ENCODE peak calls at places on chromosomes 3 and 15, in four cellular contexts. H is fibroblast of the aortic adventitia, U is brain microvascular endothelial cell, V is A549. P is an unnamed sample.
A peak's percentile ranks its signal among the peaks of the same experiment; 100 is the strongest.

GRCh38 chr15:84034831-84035753 is 200.5 kb upstream of the GOLGA6L4 start:
- DNase-seq in H (peak; percentile 59), U (peak; percentile 18), V (peak; percentile 40), P (peak; percentile 0)

GRCh38 chr3:197015790-197016705 is 13.6 kb downstream of the MELTF start:
- DNase-seq in U (no peak), H (no peak), V (no peak), P (no peak)

GRCh38 chr15:57060799-57061198 is 142.4 kb downstream of the TCF12 start:
- DNase-seq in U (peak; percentile 88), V (peak; percentile 31), H (peak; percentile 81), P (peak; percentile 89)

GRCh38 chr3:46163551-46163981 is 44.5 kb downstream of the CCR1 start:
- DNase-seq in U (no peak), V (no peak), H (no peak), P (no peak)

GRCh38 chr3:120470870-120471269 is 20.1 kb upstream of the FSTL1 start:
- DNase-seq in U (no peak), H (peak; percentile 55), V (no peak), P (no peak)

GRCh38 chr15:74821091-74821789 is 5.2 kb upstream of the CPLX3 start:
- DNase-seq in H (no peak), V (no peak), U (no peak), P (peak; percentile 32)

GRCh38 chr3:37816271-37816670 is 45.4 kb upstream of the CTDSPL start:
- DNase-seq in U (peak; percentile 8), H (peak; percentile 35), V (no peak), P (peak; percentile 64)

GRCh38 chr15:41284425-41285177 is 47.8 kb downstream of the OIP5 start:
- DNase-seq in H (peak; percentile 50), V (peak; percentile 9), U (no peak), P (peak; percentile 35)

GRCh38 chr3:159413319-159413718 is 575.3 kb upstream of the IL12A start:
- DNase-seq in U (no peak), H (no peak), V (no peak), P (no peak)

GRCh38 chr15:39419651-39420050 is 161.2 kb upstream of the THBS1 start:
- DNase-seq in H (no peak), U (no peak), V (no peak), P (no peak)

GRCh38 chr3:184335661-184336483 is 1.5 kb upstream of the FAM131A start:
- DNase-seq in H (peak; percentile 75), V (peak; percentile 82), U (peak; percentile 68), P (peak; percentile 77)

GRCh38 chr3:184334470-184335158 is 2.8 kb upstream of the FAM131A start:
- DNase-seq in U (peak; percentile 81), V (peak; percentile 48), H (peak; percentile 54), P (peak; percentile 84)

GRCh38 chr3:184333700-184334099 is 3.7 kb upstream of the FAM131A start:
- DNase-seq in H (no peak), U (no peak), V (no peak), P (no peak)

GRCh38 chr3:184336484-184337230 is 743 bp upstream of the FAM131A start:
- DNase-seq in U (no peak), H (peak; percentile 81), V (peak; percentile 56), P (peak; percentile 47)

DNA sequence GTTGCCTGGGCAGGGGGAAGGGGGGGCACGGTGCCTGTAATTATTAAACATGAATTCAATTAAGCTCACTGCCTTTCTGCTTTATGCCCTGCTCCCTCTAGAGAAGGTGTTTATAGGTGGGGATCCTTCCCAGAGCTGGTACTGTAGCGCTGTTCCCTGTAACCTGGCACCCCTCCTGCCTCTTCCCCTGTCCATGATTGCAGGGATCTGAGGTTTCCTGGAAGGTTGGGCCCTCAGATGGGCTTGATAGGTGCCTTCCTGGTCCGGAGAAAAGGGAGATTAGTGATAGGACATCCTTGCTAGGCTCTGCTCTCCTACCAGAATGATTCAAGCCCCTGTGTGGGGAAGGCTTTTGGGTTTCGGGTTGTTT is 2.1 kb upstream of the FAM131A start:
- DNase-seq in H (no peak), U (no peak), V (peak; percentile 38), P (no peak)
- H3K4me3 ChIP-seq in H (no peak overlapping the region), U (peak overlapping the region; percentile 68), V (no peak overlapping the region), P (peak overlapping the region; percentile 76)

DNA sequence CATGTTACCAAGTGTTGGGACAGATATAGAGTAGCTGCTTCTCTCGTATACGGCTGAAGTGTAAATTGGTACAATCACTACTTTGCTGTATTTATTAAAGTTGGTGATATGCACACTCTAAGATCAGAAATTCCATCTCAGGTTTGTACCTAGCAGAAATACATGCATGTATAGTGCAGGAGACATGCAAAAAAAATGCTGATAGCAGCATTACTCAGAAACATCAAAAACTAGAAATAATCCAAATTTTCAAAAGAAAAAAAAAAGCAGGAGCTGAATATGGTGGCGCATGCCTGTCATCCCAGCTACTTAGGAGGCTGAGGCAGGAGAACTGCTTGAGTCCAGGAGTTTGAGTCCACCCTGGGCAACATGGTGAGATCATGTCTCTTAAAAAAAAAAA is 31.3 kb upstream of the BCL2A1 start:
- DNase-seq in U (no peak), H (no peak), V (no peak), P (no peak)
- TF ChIP-seq CTCF in U (no peak), H (no peak), V (no peak), P (no peak)

DNA sequence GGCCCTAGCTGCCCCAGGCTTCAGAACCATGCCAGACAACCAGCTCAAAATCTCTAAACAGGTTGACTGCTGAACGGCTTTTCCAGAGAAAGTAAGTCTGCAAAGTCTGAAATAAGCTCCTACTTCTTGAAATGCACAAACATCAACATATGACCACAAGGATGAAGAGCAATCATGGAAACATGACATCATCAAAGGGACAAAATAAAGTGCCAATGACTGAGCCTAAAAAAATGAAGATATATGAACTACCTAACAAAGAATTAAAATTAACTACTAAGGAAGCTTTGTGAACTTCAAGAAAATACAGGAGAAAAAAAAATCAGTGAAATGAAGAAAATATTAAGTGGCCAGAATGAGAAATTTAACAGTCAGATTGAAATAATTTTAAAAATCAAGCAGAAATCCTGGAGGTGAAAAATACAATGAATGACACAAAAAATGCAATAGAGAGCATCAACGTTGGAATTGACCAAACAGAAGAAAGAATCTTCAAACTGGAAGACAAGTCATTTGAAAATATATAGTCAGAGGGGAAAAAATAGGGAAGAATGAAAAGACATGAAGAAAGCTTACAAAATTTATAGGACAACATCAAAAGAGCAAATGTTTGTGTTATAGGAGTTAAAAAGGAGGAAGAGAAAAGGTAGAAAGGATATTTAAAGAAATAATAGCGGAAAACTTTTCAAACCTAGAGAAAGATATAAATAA is 364.2 kb downstream of the OCA2 start:
- DNase-seq in U (no peak), H (no peak), V (no peak), P (no peak)
- H3K4me3 ChIP-seq in U (no peak overlapping the region), H (no peak overlapping the region), V (no peak overlapping the region), P (no peak overlapping the region)

DNA sequence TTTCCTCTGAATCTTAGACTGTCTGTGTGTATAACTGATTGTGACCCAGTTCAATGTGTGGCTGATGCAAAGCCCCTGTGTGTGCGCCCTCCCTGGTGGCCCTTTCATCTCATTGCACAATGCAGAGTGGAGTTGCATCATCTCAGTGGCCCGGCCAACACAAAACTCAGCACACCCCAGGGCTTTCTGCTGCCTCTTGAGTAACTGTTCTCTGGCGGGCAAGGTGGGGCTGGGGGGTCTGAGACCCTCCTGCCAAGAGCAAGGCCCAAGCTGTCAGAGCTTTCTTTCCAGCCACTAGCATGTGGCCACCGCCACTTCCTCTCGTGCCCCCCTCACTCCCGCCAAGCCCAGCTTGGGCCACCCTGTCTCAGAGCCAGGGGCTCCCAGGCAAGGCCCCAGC is 80.7 kb upstream of the ALDH1L1 start:
- DNase-seq in H (peak; percentile 88), V (no peak), U (no peak), P (peak; percentile 86)
- TF ChIP-seq CTCF in H (no peak), V (no peak), U (peak; percentile 26), P (no peak)

DNA sequence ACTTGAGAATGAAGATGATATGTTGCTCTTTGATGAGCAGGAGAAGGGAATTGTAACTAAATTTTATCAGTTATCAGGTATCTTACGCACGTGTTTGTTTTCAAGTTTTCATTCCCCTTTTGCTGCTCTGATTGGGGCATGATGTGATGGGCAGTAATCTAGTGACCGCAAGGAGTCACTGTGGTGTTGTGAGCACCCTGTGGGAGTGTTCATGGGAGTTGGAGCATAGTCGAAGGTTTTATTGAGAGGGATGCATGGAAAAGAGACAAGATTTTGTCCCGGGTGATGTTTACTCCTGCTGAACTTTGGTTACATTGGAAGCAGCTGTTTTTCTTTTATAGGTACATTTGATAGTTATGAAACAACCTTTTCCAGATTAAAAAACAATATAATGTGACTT is 2.1 kb downstream of the FAN1 start:
- DNase-seq in V (no peak), U (no peak), H (no peak), P (no peak)
- H3K4me3 ChIP-seq in V (no peak overlapping the region), U (no peak overlapping the region), H (no peak overlapping the region), P (no peak overlapping the region)

DNA sequence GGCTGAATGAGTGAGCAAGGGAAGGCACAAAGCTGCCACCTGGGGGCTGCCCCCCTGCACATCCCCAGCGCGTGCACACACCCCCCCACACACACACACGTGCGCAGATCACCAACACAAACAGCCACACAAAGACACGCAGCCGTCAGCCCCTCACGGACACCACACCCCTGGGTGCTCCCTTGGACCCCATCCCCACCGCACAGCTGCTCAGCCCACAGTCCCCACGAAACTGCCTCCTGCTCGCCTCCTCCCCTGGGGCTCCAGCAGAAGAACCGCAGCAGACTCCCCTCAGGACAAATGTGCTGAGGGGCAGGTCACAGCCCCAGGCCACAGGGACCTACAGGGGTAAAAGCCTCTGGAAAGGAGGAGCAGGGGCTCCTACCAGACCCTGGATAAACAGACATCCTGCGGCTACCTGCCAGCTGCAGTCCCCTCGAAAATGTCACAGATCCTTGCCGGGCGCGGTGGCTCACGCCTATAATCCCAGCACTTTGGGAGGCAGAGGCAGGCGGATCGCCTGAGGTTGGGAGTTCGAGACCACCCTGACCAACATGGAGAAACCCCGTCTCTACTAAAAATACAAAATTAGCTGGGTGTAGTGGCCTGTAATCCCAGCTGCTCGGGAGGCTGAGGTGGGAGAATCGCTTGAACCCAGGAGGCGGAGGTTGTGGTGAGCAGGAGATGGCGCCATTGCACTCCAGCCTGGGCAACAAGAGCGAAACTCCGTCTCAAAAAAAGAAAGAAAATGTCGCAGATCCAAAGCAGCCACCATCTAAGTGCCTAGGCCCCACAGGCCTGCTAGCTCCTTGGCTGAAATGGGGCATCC is 6.5 kb downstream of the TWF2 start:
- DNase-seq in V (no peak), U (no peak), H (no peak), P (no peak)
- TF ChIP-seq CTCF in V (peak; percentile 10), U (peak; percentile 18), H (peak; percentile 4), P (no peak)

GRCh38 chr3:20865811-20866210 is 679.8 kb upstream of the SGO1 start:
- DNase-seq in H (no peak), V (no peak), U (no peak), P (no peak)

GRCh38 chr3:20857636-20858035 is 671.6 kb upstream of the SGO1 start:
- DNase-seq in H (no peak), V (no peak), U (peak; percentile 72), P (no peak)

DNA sequence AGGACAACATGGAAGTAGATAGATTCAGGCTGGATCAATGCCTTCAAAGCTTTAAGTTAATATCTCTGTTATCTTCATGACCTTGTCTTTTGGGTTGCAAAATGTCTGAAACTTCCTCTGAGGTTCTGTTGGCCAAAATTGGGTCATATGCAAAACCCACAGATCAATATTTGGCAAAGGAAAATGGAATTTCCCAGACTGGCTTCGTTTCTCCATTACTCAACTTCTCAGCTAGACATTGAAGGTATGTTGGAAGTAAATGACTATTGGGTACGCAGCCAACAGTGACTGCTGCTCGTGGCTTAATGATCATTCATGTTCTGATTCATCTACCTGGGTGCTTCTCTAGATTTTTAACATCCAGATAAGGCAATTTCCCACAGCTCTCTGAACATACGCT is 675.4 kb upstream of the SGO1 start:
- DNase-seq in U (no peak), V (no peak), H (no peak), P (no peak)
- H3K4me3 ChIP-seq in U (no peak overlapping the region), V (no peak overlapping the region), H (no peak overlapping the region), P (no peak overlapping the region)